ENCODE peak calls at places on chromosomes 13 and 19, in nine cellular contexts. C is GM23338; I is IMR-90; B is GM23248; R is effector memory CD4-positive, alpha-beta T cell; Q is CD8-positive, alpha-beta memory T cell; K is neural progenitor cell; U is thyroid gland; X is CD4-positive, CD25-positive, alpha-beta regulatory T cell. T is an unnamed sample. For H3K4me1, the result is how much of the 10 kb centered on the place peaks cover.

GRCh38 chr13:111650626-111651025 is 330.2 kb downstream of the TEX29 start:
- DNase-seq in K (no peak), Q (no peak), B (no peak), X (no peak), U (no peak), C (no peak), I (no peak), R (no peak), T (peak)

GRCh38 chr13:76672422-76672821 is 213.8 kb downstream of the KCTD12 start:
- DNase-seq in Q (no peak), C (no peak), K (no peak), U (no peak), R (no peak), X (no peak), B (peak), I (peak), T (no peak)

GRCh38 chr13:66087149-66087780 is 1142.9 kb downstream of the PCDH9 start:
- DNase-seq in C (no peak), K (no peak), X (no peak), R (no peak), U (no peak), B (no peak), I (peak), Q (no peak), T (no peak)

GRCh38 chr19:56124578-56124977 is 3.5 kb upstream of the ZNF787 start:
- DNase-seq in R (no peak), I (no peak), B (no peak), X (no peak), C (no peak), U (no peak), K (no peak), Q (no peak), T (no peak)

GRCh38 chr19:49840736-49841249 is 10.2 kb upstream of the PTOV1 start:
- DNase-seq in K (no peak), Q (no peak), U (peak), R (no peak), X (no peak), I (no peak), B (no peak), C (peak), T (no peak)

GRCh38 chr19:30811397-30812098 is 439.4 kb downstream of the ZNF536 start:
- DNase-seq in B (no peak), C (no peak), K (no peak), Q (no peak), I (no peak), X (no peak), U (peak), R (no peak), T (no peak)

GRCh38 chr13:46712524-46712923 is 84.4 kb downstream of the ESD start:
- DNase-seq in K (peak), U (no peak), R (no peak), C (peak), B (no peak), X (no peak), I (no peak), Q (no peak), T (no peak)

GRCh38 chr19:55993492-55993891 is 6.9 kb downstream of the NLRP5 start:
- DNase-seq in U (no peak), R (no peak), I (no peak), Q (no peak), X (no peak), K (no peak), C (no peak), B (peak), T (no peak)

GRCh38 chr19:41688098-41688497 is at the start of gene CEACAM7:
- DNase-seq in C (peak), U (no peak), K (no peak), X (no peak), Q (no peak), B (no peak), I (no peak), R (no peak), T (no peak)

GRCh38 chr19:50565984-50566903 is 2.0 kb downstream of the LRRC4B start:
- DNase-seq in I (no peak), C (peak), Q (no peak), U (no peak), K (peak), B (no peak), X (no peak), R (no peak), T (no peak)

GRCh38 chr19:39686739-39687138 is 17.5 kb upstream of the LGALS14 start:
- DNase-seq in Q (no peak), C (no peak), X (no peak), I (no peak), U (no peak), B (no peak), K (no peak), R (no peak), T (no peak)

GRCh38 chr13:95367309-95367843 is 66.1 kb upstream of the ABCC4 start:
- DNase-seq in B (no peak), R (no peak), I (no peak), U (no peak), Q (no peak), K (no peak), C (no peak), X (no peak), T (no peak)

GRCh38 chr13:28475916-28476725 is 18.8 kb downstream of the FLT1 start:
- DNase-seq in B (peak), R (no peak), X (no peak), K (no peak), Q (no peak), I (peak), U (no peak), C (no peak), T (no peak)

GRCh38 chr13:30743319-30744055 is 8.1 kb downstream of the ALOX5AP start:
- DNase-seq in X (no peak), R (no peak), U (no peak), C (no peak), K (no peak), Q (no peak), B (peak), I (peak), T (peak)

GRCh38 chr19:39671739-39672363 is 16.1 kb downstream of the LGALS16 start:
- DNase-seq in R (peak), U (peak), C (peak), X (peak), I (peak), K (peak), Q (peak), B (peak), T (peak)

GRCh38 chr13:24995225-24995804 is 100.6 kb upstream of the PABPC3 start:
- DNase-seq in C (peak), B (peak), I (peak), X (peak), K (peak), Q (peak), U (peak), R (no peak), T (peak)

GRCh38 chr13:106513025-106513424 is 22.4 kb downstream of the EFNB2 start:
- DNase-seq in I (peak), R (no peak), X (no peak), C (no peak), B (peak), K (no peak), Q (no peak), U (no peak), T (no peak)

GRCh38 chr19:41355802-41356201 is 2.1 kb upstream of the TGFB1 start:
- DNase-seq in X (no peak), B (no peak), K (no peak), C (no peak), U (no peak), R (no peak), Q (no peak), I (no peak), T (no peak)

GRCh38 chr13:65540064-65540635 is 1690.0 kb downstream of the PCDH9 start:
- DNase-seq in X (no peak), Q (no peak), C (no peak), R (no peak), U (no peak), K (no peak), I (no peak), B (no peak), T (no peak)

GRCh38 chr13:108086678-108087077 is 128.7 kb downstream of the LIG4 start:
- DNase-seq in X (no peak), B (peak), I (peak), C (peak), R (no peak), U (no peak), Q (no peak), K (peak), T (no peak)

DNA sequence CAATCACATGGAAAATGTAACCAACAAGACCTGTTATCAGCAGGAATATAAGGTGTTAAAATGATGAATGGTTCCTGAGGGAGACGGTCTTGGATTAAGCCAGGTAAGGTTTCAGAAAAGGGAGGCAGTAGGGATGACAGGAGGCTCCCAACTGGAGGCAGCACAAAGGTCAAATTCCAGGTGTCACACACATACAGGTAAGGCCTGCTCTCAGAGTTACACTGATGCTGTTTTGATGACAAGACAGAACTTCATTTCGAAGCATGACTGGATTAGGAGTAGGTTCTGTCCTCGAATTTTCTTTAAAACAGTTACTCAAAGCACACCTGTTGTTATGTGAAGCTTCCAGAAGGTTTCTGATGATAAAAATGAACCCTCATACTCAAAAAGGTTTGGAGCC is 7.4 kb downstream of the MED26 start:
- DNase-seq in X (no peak), U (no peak), I (no peak), Q (no peak), K (no peak), C (no peak), R (no peak), B (no peak), T (no peak)
- H3K4me1 ChIP-seq in X (under half), U (under half), I (under half), Q (under half), K (under half), C (under half), R (under half), B (under half), T (under half)

DNA sequence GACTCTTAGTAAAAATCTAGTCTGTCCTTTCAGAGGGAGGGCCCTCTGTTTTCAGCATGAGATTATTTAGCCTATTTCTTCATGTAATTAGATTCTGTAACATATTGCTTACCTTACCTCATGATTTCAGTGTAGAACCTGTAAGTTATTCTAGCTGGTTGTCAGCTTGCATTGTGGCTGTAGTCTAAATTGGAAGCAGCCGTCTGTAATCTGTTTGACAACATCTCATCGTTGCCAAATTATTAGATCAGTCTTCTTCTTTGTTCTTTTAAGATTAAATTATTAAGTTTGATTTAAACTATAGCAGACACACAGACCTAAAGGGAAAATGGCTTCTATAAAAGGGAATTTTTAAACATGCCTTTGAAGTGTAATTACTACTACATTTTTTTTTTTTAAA is 34.8 kb downstream of the SLAIN1 start:
- DNase-seq in I (no peak), X (no peak), K (no peak), R (no peak), U (no peak), Q (no peak), B (no peak), C (no peak), T (no peak)
- H3K4me1 ChIP-seq in I (under half), X (under half), K (under half), R (under half), U (under half), Q (under half), B (under half), C (under half), T (under half)

DNA sequence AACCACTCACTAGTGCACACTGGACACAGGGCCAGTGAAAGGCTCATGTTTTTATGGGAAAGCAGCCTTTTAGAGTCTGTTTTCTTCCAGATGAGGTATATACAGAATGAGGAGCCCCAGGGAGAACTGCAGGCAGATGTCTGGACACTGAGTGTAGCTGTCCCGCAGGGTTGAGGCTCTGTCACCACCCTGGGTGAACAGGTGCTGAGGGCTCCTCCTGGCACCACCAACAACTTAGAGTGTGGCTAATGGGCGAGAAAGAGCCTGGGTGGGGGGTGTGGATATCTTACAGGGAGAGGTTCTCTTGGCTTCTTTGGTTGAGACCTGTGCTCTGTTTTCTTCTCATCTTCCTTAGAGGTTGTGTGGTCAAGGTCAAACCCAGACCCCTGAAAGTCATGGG is 202.1 kb upstream of the GPR12 start:
- DNase-seq in X (no peak), I (no peak), K (no peak), R (no peak), Q (no peak), U (no peak), B (no peak), C (no peak), T (no peak)
- H3K4me1 ChIP-seq in X (under half), I (under half), K (under half), R (under half), Q (under half), U (under half), B (under half), C (under half), T (under half)

DNA sequence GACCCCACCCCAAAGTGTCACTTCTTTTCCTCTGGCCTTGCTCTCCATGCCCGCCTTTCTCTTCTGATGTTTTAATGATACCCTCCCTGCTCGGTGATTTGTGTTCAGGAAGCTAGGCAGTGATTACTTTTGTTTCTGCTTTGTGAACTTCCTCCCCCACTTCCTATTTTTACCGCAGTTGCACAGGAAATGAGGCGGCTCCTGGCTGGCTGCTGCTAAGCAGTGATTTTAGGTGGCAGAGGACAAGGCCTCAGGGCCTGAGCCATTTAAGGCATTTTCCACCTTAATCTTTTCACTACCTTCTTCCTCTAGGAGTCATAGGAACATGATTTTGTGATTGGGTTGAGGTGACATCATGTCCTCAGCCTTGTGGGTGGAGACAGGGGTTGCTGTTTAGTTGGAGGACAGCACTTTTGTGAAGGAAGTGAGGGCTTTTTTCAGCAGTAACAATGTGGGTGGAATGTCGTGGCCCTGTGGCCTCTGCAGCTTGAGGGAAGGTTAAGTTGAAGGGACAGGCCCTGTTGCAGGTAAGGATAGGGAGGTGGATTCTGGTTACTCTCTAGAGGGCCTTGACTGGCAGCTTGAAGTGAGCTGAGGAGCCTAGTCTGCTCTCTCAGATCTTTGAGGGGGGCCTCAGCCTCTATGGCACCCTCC is 15.7 kb downstream of the GARRE1 start:
- DNase-seq in R (peak), X (peak), Q (peak), C (peak), K (no peak), B (peak), I (peak), U (peak), T (peak)
- H3K4me1 ChIP-seq in R (half or more), X (half or more), Q (half or more), C (under half), K (under half), B (under half), I (under half), U (half or more), T (under half)

GRCh38 chr19:2361259-2362038 is 1.4 kb downstream of the TMPRSS9 start:
- DNase-seq in X (no peak), U (no peak), B (peak), I (no peak), C (no peak), R (no peak), Q (no peak), K (no peak), T (no peak)
- H3K4me1 ChIP-seq in X (under half), U (under half), B (under half), I (under half), C (under half), R (under half), Q (under half), K (under half), T (under half)

DNA sequence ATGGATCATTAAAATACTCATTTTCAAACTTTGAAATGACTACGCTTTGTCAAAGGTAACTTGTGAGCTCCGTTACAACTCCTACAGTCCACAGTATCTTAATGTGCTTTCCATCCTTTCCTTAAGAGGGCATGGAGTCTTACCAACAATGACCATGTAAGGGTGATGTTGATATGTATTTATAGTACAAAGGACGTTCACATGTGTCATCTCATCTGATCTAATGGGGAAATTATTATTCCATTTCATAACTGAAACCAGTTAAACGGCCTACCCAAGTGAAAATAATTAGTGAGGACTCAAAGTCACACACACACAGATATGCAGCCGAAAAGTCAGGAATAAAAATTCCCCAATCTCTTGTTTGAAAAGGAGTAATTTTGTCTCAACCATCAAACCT is 9.6 kb downstream of the USP12 start:
- DNase-seq in U (no peak), I (peak), R (no peak), Q (no peak), K (no peak), B (peak), X (no peak), C (no peak), T (no peak)
- H3K4me1 ChIP-seq in U (under half), I (under half), R (under half), Q (under half), K (under half), B (under half), X (half or more), C (half or more), T (under half)

DNA sequence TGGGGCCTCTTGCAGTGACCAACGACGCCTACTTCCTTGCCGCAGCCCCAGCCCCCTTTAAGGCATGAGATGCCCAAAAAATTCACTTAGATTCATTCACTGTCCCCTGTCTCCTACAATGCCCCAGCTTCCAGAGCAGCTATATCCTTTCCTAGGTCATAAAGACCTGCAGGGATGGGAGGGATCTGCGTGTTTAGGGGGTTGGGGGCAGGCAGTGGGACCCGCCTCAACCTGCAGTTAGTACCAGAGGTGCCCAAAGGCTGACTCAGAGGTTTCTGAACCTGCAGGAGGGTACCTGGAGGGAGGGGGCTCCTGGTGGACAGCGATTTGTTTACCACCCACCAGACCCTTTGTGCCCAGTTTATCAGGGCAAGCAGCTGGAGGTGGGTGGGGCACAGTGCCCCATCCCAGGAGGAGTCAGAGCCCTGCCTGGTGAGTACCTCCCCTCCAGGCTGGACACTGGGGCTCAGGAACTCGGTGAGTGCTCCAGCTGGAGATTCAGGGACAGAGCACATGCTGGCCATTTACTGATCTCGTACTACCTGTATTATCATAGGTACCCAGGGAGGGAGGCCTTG is 10.1 kb downstream of the RPS28 start:
- DNase-seq in Q (no peak), R (no peak), I (no peak), B (no peak), X (no peak), C (no peak), K (no peak), U (no peak), T (no peak)
- H3K4me1 ChIP-seq in Q (under half), R (under half), I (under half), B (under half), X (under half), C (under half), K (under half), U (under half), T (under half)

DNA sequence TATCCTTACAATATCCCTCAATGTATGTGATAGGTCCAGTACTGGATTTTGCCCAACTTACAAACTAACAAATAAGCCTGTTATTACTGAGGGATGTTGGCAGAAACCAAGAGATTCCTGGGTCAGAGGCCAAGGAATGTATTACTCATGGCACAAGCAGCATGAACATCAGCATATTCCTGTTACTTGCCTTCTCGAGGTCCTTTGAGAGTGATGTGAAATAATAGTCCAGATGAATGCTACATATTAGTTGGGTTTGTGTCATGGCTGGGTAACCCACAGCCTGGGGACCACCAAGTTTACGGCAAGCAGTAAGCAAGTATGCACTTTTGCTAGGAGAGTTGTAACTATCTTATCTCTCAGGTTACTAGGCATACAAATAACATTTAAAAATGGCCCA is 384.5 kb upstream of the GPC6 start:
- DNase-seq in R (no peak), K (no peak), I (peak), C (no peak), Q (no peak), X (no peak), U (no peak), B (peak), T (peak)
- H3K4me1 ChIP-seq in R (under half), K (under half), I (under half), C (under half), Q (under half), X (under half), U (under half), B (under half), T (under half)

T was measured in SJSA1.